ENCODE peak calls at places on chromosome 15, in seven cellular contexts. One of them, this sample, is unnamed.

GRCh38 chr15:81888748-81889479 is 156.9 kb downstream of the MEX3B start:
- DNase-seq in CD4-positive, alpha-beta T cell: no peak
- DNase-seq in nephron progenitor cell: no peak
- DNase-seq in cardiac fibroblast: peak
- DNase-seq in endothelial cell: no peak
- DNase-seq in foreskin fibroblast: peak
- DNase-seq in fibroblast of lung: peak
- DNase-seq in this sample: no peak

GRCh38 chr15:59420108-59420507 is 17.9 kb upstream of the FAM81A start:
- DNase-seq in CD4-positive, alpha-beta T cell: no peak
- DNase-seq in nephron progenitor cell: no peak
- DNase-seq in cardiac fibroblast: no peak
- DNase-seq in endothelial cell: no peak
- DNase-seq in foreskin fibroblast: no peak
- DNase-seq in fibroblast of lung: no peak
- DNase-seq in this sample: no peak

GRCh38 chr15:57560976-57561711 is 30.6 kb upstream of the MYZAP start:
- DNase-seq in CD4-positive, alpha-beta T cell: peak
- DNase-seq in nephron progenitor cell: peak
- DNase-seq in cardiac fibroblast: peak
- DNase-seq in endothelial cell: peak
- DNase-seq in foreskin fibroblast: peak
- DNase-seq in fibroblast of lung: peak
- DNase-seq in this sample: peak

GRCh38 chr15:63015618-63016017 is 26.9 kb upstream of the TPM1 start:
- DNase-seq in CD4-positive, alpha-beta T cell: no peak
- DNase-seq in nephron progenitor cell: no peak
- DNase-seq in cardiac fibroblast: peak
- DNase-seq in endothelial cell: no peak
- DNase-seq in foreskin fibroblast: peak
- DNase-seq in fibroblast of lung: peak
- DNase-seq in this sample: no peak

GRCh38 chr15:77863491-77864105 is 213.9 kb downstream of the TBC1D2B start:
- DNase-seq in CD4-positive, alpha-beta T cell: no peak
- DNase-seq in nephron progenitor cell: no peak
- DNase-seq in cardiac fibroblast: no peak
- DNase-seq in endothelial cell: no peak
- DNase-seq in foreskin fibroblast: no peak
- DNase-seq in fibroblast of lung: no peak
- DNase-seq in this sample: no peak

GRCh38 chr15:56792211-56792610 is 58.9 kb upstream of the ZNF280D start:
- DNase-seq in CD4-positive, alpha-beta T cell: no peak
- DNase-seq in nephron progenitor cell: no peak
- DNase-seq in cardiac fibroblast: no peak
- DNase-seq in endothelial cell: no peak
- DNase-seq in foreskin fibroblast: no peak
- DNase-seq in fibroblast of lung: no peak
- DNase-seq in this sample: no peak

GRCh38 chr15:65856821-65857455 is 12.4 kb upstream of the RAB11A start:
- DNase-seq in CD4-positive, alpha-beta T cell: peak
- DNase-seq in nephron progenitor cell: peak
- DNase-seq in cardiac fibroblast: peak
- DNase-seq in endothelial cell: peak
- DNase-seq in foreskin fibroblast: peak
- DNase-seq in fibroblast of lung: peak
- DNase-seq in this sample: no peak

GRCh38 chr15:87755226-87755625 is 501.3 kb downstream of the NTRK3 start:
- DNase-seq in CD4-positive, alpha-beta T cell: no peak
- DNase-seq in nephron progenitor cell: no peak
- DNase-seq in cardiac fibroblast: no peak
- DNase-seq in endothelial cell: no peak
- DNase-seq in foreskin fibroblast: no peak
- DNase-seq in fibroblast of lung: no peak
- DNase-seq in this sample: no peak

GRCh38 chr15:29470794-29471193 is 201.2 kb upstream of the NSMCE3 start:
- DNase-seq in CD4-positive, alpha-beta T cell: no peak
- DNase-seq in nephron progenitor cell: no peak
- DNase-seq in cardiac fibroblast: no peak
- DNase-seq in endothelial cell: no peak
- DNase-seq in foreskin fibroblast: no peak
- DNase-seq in fibroblast of lung: no peak
- DNase-seq in this sample: no peak

GRCh38 chr15:81410318-81410753 is 36.3 kb upstream of the TMC3 start:
- DNase-seq in CD4-positive, alpha-beta T cell: peak
- DNase-seq in nephron progenitor cell: peak
- DNase-seq in cardiac fibroblast: peak
- DNase-seq in endothelial cell: peak
- DNase-seq in foreskin fibroblast: peak
- DNase-seq in fibroblast of lung: peak
- DNase-seq in this sample: no peak

GRCh38 chr15:99424978-99425665 is 140.7 kb upstream of the MEF2A start:
- DNase-seq in CD4-positive, alpha-beta T cell: peak
- DNase-seq in nephron progenitor cell: no peak
- DNase-seq in cardiac fibroblast: peak
- DNase-seq in endothelial cell: no peak
- DNase-seq in foreskin fibroblast: peak
- DNase-seq in fibroblast of lung: peak
- DNase-seq in this sample: no peak

GRCh38 chr15:43423793-43424192 is 52.9 kb downstream of the TUBGCP4 start:
- DNase-seq in CD4-positive, alpha-beta T cell: no peak
- DNase-seq in nephron progenitor cell: no peak
- DNase-seq in cardiac fibroblast: no peak
- DNase-seq in endothelial cell: no peak
- DNase-seq in foreskin fibroblast: no peak
- DNase-seq in fibroblast of lung: peak
- DNase-seq in this sample: no peak

GRCh38 chr15:99169769-99170311 is 65.0 kb downstream of the SYNM start:
- DNase-seq in CD4-positive, alpha-beta T cell: no peak
- DNase-seq in nephron progenitor cell: no peak
- DNase-seq in cardiac fibroblast: peak
- DNase-seq in endothelial cell: no peak
- DNase-seq in foreskin fibroblast: peak
- DNase-seq in fibroblast of lung: peak
- DNase-seq in this sample: peak

GRCh38 chr15:36363335-36363734 is 216.1 kb upstream of the CDIN1 start:
- DNase-seq in CD4-positive, alpha-beta T cell: no peak
- DNase-seq in nephron progenitor cell: no peak
- DNase-seq in cardiac fibroblast: peak
- DNase-seq in endothelial cell: no peak
- DNase-seq in foreskin fibroblast: peak
- DNase-seq in fibroblast of lung: peak
- DNase-seq in this sample: no peak

GRCh38 chr15:79595995-79596622 is 164.0 kb downstream of the MINAR1 start:
- DNase-seq in CD4-positive, alpha-beta T cell: peak
- DNase-seq in nephron progenitor cell: peak
- DNase-seq in cardiac fibroblast: peak
- DNase-seq in endothelial cell: peak
- DNase-seq in foreskin fibroblast: peak
- DNase-seq in fibroblast of lung: peak
- DNase-seq in this sample: peak

GRCh38 chr15:69154684-69155083 is 5.8 kb upstream of the GLCE start:
- DNase-seq in CD4-positive, alpha-beta T cell: no peak
- DNase-seq in nephron progenitor cell: no peak
- DNase-seq in cardiac fibroblast: peak
- DNase-seq in endothelial cell: no peak
- DNase-seq in foreskin fibroblast: peak
- DNase-seq in fibroblast of lung: peak
- DNase-seq in this sample: no peak

GRCh38 chr15:65263313-65263712 is 23.4 kb downstream of the PARP16 start:
- DNase-seq in CD4-positive, alpha-beta T cell: no peak
- DNase-seq in nephron progenitor cell: no peak
- DNase-seq in cardiac fibroblast: no peak
- DNase-seq in endothelial cell: no peak
- DNase-seq in foreskin fibroblast: peak
- DNase-seq in fibroblast of lung: peak
- DNase-seq in this sample: no peak

GRCh38 chr15:38455096-38455495 is 1.2 kb downstream of the FAM98B start:
- DNase-seq in CD4-positive, alpha-beta T cell: no peak
- DNase-seq in nephron progenitor cell: no peak
- DNase-seq in cardiac fibroblast: peak
- DNase-seq in endothelial cell: no peak
- DNase-seq in foreskin fibroblast: peak
- DNase-seq in fibroblast of lung: peak
- DNase-seq in this sample: no peak

GRCh38 chr15:86916671-86917450 is 837.2 kb downstream of the AGBL1 start:
- DNase-seq in CD4-positive, alpha-beta T cell: no peak
- DNase-seq in nephron progenitor cell: no peak
- DNase-seq in cardiac fibroblast: no peak
- DNase-seq in endothelial cell: no peak
- DNase-seq in foreskin fibroblast: no peak
- DNase-seq in fibroblast of lung: no peak
- DNase-seq in this sample: no peak

DNA sequence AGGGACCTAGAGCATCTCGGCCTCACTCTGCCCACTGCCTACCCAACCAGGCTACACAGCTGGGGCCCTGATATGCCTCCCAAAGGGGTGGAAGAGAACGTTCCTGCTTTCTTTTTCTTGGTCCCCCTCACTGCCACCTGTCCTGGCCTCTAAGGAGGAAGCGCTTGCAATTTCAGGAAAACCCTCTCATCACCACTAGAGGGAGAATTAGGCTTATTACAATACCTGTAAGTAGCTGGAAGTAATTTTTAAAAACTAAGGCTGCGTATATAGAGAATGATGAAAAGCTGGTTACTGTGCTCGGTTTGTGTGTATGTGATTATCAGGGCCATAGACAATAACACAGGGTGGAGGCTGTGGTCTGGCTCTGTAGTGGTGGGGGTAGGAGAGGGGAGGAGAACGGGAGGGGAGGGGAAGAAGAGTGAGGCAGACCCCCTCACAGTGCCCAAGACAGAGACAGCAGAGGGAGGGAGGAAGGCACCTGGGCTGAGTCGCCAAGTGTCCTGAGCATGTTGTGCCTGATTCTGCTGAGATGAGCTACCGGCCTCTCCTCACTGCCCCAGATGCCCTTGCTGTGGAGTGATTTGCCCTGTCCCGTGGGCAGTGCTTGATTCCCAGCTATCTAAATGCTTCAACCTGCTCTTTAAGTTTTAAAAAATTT is 3.3 kb downstream of the GABRG3 start:
- DNase-seq in CD4-positive, alpha-beta T cell: no peak
- DNase-seq in nephron progenitor cell: no peak
- DNase-seq in cardiac fibroblast: peak
- DNase-seq in endothelial cell: peak
- DNase-seq in foreskin fibroblast: peak
- DNase-seq in fibroblast of lung: peak
- DNase-seq in this sample: no peak
- TF ChIP-seq CTCF in CD4-positive, alpha-beta T cell: no peak
- TF ChIP-seq CTCF in nephron progenitor cell: peak
- TF ChIP-seq CTCF in cardiac fibroblast: no peak
- TF ChIP-seq CTCF in endothelial cell: peak
- TF ChIP-seq CTCF in foreskin fibroblast: peak
- TF ChIP-seq CTCF in fibroblast of lung: no peak
- TF ChIP-seq CTCF in this sample: peak

GRCh38 chr15:41558400-41559238 is at the start of gene TYRO3:
- DNase-seq in CD4-positive, alpha-beta T cell: peak
- DNase-seq in nephron progenitor cell: peak
- DNase-seq in cardiac fibroblast: peak
- DNase-seq in endothelial cell: peak
- DNase-seq in foreskin fibroblast: peak
- DNase-seq in fibroblast of lung: peak
- DNase-seq in this sample: no peak
- TF ChIP-seq CTCF in CD4-positive, alpha-beta T cell: no peak
- TF ChIP-seq CTCF in nephron progenitor cell: no peak
- TF ChIP-seq CTCF in cardiac fibroblast: no peak
- TF ChIP-seq CTCF in endothelial cell: no peak
- TF ChIP-seq CTCF in foreskin fibroblast: no peak
- TF ChIP-seq CTCF in fibroblast of lung: peak
- TF ChIP-seq CTCF in this sample: no peak

DNA sequence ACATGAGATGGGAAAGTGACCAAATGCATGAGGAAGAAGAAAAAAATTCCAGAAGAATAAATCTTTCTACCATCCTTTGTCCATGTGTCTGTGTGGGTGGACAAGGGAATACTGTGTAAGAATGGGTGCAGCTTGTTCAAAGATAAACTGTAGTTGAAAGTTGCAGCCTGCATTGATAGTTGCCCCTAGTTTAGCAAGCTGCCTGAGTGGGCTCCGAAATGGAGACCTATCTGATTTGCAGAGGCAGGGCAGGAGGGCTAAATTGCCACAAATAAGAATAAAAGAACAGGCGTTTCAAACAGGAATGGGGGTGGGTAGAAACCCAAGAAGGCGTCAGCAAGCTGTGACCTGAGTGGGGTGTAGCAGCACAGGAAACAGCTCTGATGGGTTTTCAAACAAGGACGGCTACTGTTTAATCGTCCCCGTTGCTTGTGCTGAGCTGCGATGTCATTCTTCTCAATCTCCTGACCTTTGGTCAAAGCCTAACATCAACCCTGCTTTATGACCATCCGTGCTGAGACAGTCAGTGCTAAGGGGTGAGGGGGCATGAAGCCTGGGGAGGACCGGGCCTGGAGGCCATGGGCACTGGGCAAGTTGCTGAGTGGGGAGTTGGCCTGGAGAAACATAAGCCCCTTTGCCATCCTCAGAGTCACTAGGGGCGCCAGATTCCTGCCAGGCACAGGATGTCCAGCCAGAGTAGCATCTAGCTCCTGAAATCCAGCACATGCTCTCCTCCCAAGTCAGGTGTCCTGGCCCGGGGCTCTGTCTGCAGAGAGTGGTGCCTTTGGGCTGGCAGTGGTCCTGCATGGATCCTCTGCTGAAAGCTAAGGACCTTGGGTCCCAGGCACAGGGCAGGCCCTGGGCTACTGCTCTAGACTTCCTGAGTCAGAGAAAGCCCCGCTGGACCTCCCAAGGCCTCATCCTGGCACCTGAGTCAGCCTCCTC is 19.2 kb upstream of the C15orf39 start:
- DNase-seq in CD4-positive, alpha-beta T cell: no peak
- DNase-seq in nephron progenitor cell: no peak
- DNase-seq in cardiac fibroblast: no peak
- DNase-seq in endothelial cell: no peak
- DNase-seq in foreskin fibroblast: peak
- DNase-seq in fibroblast of lung: peak
- DNase-seq in this sample: no peak
- TF ChIP-seq CTCF in CD4-positive, alpha-beta T cell: no peak
- TF ChIP-seq CTCF in nephron progenitor cell: no peak
- TF ChIP-seq CTCF in cardiac fibroblast: no peak
- TF ChIP-seq CTCF in endothelial cell: no peak
- TF ChIP-seq CTCF in foreskin fibroblast: no peak
- TF ChIP-seq CTCF in fibroblast of lung: no peak
- TF ChIP-seq CTCF in this sample: no peak

GRCh38 chr15:92520914-92521623 is 127.4 kb downstream of the ST8SIA2 start:
- DNase-seq in CD4-positive, alpha-beta T cell: no peak
- DNase-seq in nephron progenitor cell: no peak
- DNase-seq in cardiac fibroblast: no peak
- DNase-seq in endothelial cell: no peak
- DNase-seq in foreskin fibroblast: no peak
- DNase-seq in fibroblast of lung: peak
- DNase-seq in this sample: no peak

GRCh38 chr15:92523176-92523575 is 129.5 kb downstream of the ST8SIA2 start:
- DNase-seq in CD4-positive, alpha-beta T cell: no peak
- DNase-seq in nephron progenitor cell: no peak
- DNase-seq in cardiac fibroblast: no peak
- DNase-seq in endothelial cell: no peak
- DNase-seq in foreskin fibroblast: no peak
- DNase-seq in fibroblast of lung: no peak
- DNase-seq in this sample: no peak

GRCh38 chr15:92519709-92520108 is 126.0 kb downstream of the ST8SIA2 start:
- DNase-seq in CD4-positive, alpha-beta T cell: no peak
- DNase-seq in nephron progenitor cell: no peak
- DNase-seq in cardiac fibroblast: peak
- DNase-seq in endothelial cell: no peak
- DNase-seq in foreskin fibroblast: no peak
- DNase-seq in fibroblast of lung: peak
- DNase-seq in this sample: no peak

GRCh38 chr15:92524161-92524560 is 130.5 kb downstream of the ST8SIA2 start:
- DNase-seq in CD4-positive, alpha-beta T cell: no peak
- DNase-seq in nephron progenitor cell: no peak
- DNase-seq in cardiac fibroblast: no peak
- DNase-seq in endothelial cell: no peak
- DNase-seq in foreskin fibroblast: no peak
- DNase-seq in fibroblast of lung: no peak
- DNase-seq in this sample: no peak

GRCh38 chr15:92521624-92522008 is 127.9 kb downstream of the ST8SIA2 start:
- DNase-seq in CD4-positive, alpha-beta T cell: peak
- DNase-seq in nephron progenitor cell: peak
- DNase-seq in cardiac fibroblast: peak
- DNase-seq in endothelial cell: peak
- DNase-seq in foreskin fibroblast: peak
- DNase-seq in fibroblast of lung: peak
- DNase-seq in this sample: peak
- TF ChIP-seq CTCF in CD4-positive, alpha-beta T cell: peak
- TF ChIP-seq CTCF in nephron progenitor cell: peak
- TF ChIP-seq CTCF in cardiac fibroblast: peak
- TF ChIP-seq CTCF in endothelial cell: peak
- TF ChIP-seq CTCF in foreskin fibroblast: peak
- TF ChIP-seq CTCF in fibroblast of lung: peak
- TF ChIP-seq CTCF in this sample: peak

This sample was measured in osteocyte.